ENCODE peak calls at places on chromosomes 5 and 9, in six cellular contexts. I, H, V, J, C and O are unnamed samples.

GRCh38 chr5:29114331-29114768 is 2076.0 kb upstream of the CDH9 start:
- DNase-seq in C (no peak), H (no peak), I (no peak), V (no peak), J (no peak), O (no peak)

GRCh38 chr9:91503650-91504007 is 80.0 kb upstream of the NFIL3 start:
- DNase-seq in I (no peak), H (no peak), C (no peak), V (no peak), J (no peak), O (no peak)

GRCh38 chr9:93191354-93191660 is 7.4 kb downstream of the WNK2 start:
- DNase-seq in V (no peak), H (no peak), C (no peak), J (no peak), I (no peak), O (no peak)

GRCh38 chr5:74670377-74671038 is 14.5 kb upstream of the HEXB start:
- DNase-seq in C (no peak), H (no peak), J (no peak), I (no peak), V (no peak), O (no peak)

GRCh38 chr9:23941051-23941450 is 115.0 kb upstream of the ELAVL2 start:
- DNase-seq in V (no peak), H (no peak), C (no peak), I (no peak), J (no peak), O (no peak)

GRCh38 chr9:134196911-134197310 is 32.5 kb upstream of the RNU6ATAC start:
- DNase-seq in H (no peak), I (no peak), V (no peak), J (no peak), C (no peak), O (no peak)

GRCh38 chr9:116549061-116549664 is 137.9 kb upstream of the TRIM32 start:
- DNase-seq in V (no peak), H (peak), I (peak), J (no peak), C (no peak), O (no peak)

GRCh38 chr5:16886366-16886736 is 49.7 kb downstream of the MYO10 start:
- DNase-seq in V (no peak), I (no peak), C (no peak), J (no peak), H (no peak), O (no peak)

GRCh38 chr5:95520176-95520575 is 34.6 kb downstream of the SKIC3 start:
- DNase-seq in J (no peak), C (no peak), H (no peak), I (no peak), V (no peak), O (no peak)

GRCh38 chr9:14238518-14238917 is 75.4 kb downstream of the NFIB start:
- DNase-seq in C (peak), I (no peak), V (no peak), J (no peak), H (peak), O (no peak)

GRCh38 chr5:154937718-154938466 is at the start of gene GEMIN5:
- DNase-seq in I (peak), C (peak), V (peak), J (peak), H (peak), O (peak)

GRCh38 chr5:79573983-79574890 is 38.0 kb upstream of the TENT2 start:
- DNase-seq in I (no peak), H (no peak), C (no peak), J (no peak), V (peak), O (no peak)

GRCh38 chr5:44506561-44506960 is 117.3 kb upstream of the FGF10 start:
- DNase-seq in H (no peak), I (no peak), J (no peak), V (no peak), C (peak), O (no peak)

GRCh38 chr5:96347502-96348292 is 85.4 kb downstream of the PCSK1 start:
- DNase-seq in I (no peak), C (no peak), V (no peak), J (no peak), H (no peak), O (no peak)

GRCh38 chr9:80090317-80090716 is 518.6 kb downstream of the TLE4 start:
- DNase-seq in V (no peak), C (no peak), H (no peak), I (no peak), J (no peak), O (no peak)

GRCh38 chr5:79486116-79486515 is 27.8 kb downstream of the HOMER1 start:
- DNase-seq in C (no peak), V (no peak), H (no peak), J (no peak), I (no peak), O (no peak)

GRCh38 chr9:35728041-35728971 is 3.7 kb downstream of the TLN1 start:
- DNase-seq in V (no peak), J (peak), C (peak), H (no peak), I (no peak), O (peak)

GRCh38 chr5:168877132-168877895 is 298.1 kb upstream of the PANK3 start:
- DNase-seq in V (no peak), J (no peak), C (peak), H (no peak), I (no peak), O (no peak)

GRCh38 chr5:66246621-66247020 is 102.5 kb downstream of the SREK1 start:
- DNase-seq in V (no peak), H (no peak), I (no peak), C (no peak), J (no peak), O (no peak)

GRCh38 chr9:34463098-34463900 is 4.7 kb downstream of the DNAI1 start:
- DNase-seq in J (no peak), V (no peak), C (no peak), H (peak), I (peak), O (no peak)

DNA sequence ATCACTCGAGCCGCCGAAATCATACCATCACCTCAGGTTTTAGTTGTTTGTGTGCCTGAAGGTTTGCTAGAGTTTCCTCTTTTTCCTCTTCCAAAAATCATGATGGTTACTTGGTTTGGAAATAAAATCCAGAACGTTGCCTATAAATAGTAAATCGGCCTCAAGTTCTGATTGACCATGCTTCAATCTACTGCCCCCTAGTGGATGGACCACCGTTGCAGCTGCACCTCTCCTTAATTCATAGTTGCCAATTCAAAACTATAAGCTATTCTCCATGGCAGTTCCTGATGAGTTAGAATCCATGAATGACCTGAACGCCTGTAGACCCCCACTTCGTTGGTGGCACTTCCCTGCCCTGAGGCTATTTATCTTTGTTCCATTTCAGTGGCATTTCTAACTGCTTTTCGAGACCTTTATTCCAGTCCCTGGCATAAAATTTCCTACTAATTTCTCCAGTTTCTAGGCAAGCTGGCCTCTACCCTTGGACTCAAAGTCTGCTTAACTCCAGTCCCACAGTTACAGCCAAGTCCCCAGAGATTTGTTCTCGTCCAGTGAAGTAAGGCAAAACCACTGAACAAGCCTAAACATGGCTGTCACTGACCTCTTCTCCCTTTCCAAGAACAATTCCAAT is 422.6 kb downstream of the EFNA5 start:
- DNase-seq in V (no peak), J (peak), I (peak), C (peak), H (peak), O (peak)
- TF ChIP-seq CTCF in V (peak), J (peak), I (peak), C (peak), H (peak), O (peak)

GRCh38 chr9:976805-977360 is 428 bp downstream of the DMRT3 start:
- DNase-seq in V (no peak), C (peak), I (no peak), H (peak), J (peak), O (peak)
- TF ChIP-seq CTCF in V (no peak), C (peak), I (no peak), H (peak), J (no peak), O (no peak)

DNA sequence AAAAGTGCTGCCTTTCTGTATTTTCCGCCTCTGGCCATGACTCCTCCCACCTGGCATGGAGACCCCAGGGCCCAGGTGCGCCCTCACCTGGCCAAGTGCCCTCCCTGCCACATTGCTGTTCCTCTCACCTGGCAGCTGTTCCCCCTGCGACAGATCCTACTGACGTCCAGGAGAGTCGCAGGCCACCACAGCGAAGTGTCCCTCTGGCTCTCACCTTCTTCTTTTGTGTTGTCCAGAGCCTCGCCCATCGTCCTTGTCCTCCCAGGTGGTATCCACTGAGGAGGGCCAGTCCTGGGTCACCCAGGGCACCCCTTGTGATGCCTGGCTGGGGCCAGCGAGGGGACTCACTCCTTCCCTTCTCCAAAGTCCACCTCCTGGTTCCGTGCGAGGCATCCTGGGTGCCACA is 2.6 kb downstream of the NKD2 start:
- DNase-seq in I (no peak), C (peak), V (no peak), J (peak), H (peak), O (peak)
- TF ChIP-seq CTCF in I (no peak), C (peak), V (peak), J (peak), H (peak), O (peak)

GRCh38 chr5:132776077-132776931 is 735 bp downstream of the SEPTIN8 start:
- DNase-seq in J (no peak), H (peak), V (no peak), I (no peak), C (peak), O (no peak)
- TF ChIP-seq CTCF in J (no peak), H (no peak), V (peak), I (no peak), C (peak), O (no peak)

DNA sequence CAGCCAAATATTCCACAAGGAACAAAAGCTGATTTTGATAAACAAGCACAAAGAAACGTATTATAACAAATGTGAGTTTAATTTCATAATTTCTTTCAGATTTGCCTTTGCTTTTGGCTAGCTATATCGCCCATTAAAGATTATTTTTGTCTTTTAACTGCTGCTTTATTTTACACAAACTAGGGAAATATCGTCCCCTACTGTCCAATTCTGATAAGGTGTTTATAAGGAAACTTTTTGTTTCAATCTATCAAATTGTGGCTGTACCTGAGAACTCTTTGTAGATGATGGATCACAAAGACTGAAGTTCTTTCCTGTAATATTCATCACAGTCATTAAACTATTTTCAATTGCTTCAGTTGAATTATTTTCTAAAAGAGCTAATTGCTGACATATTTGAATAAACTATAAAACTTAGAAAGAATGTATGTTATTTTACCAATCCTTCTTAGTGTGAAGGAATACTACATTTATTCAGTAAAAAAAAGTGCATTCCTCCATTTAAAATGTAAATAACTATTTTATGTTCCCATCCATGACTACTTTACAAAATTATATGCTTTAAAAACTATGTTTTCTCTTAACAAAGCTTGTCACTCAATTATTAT is 431.3 kb upstream of the ITGA1 start:
- DNase-seq in C (peak), V (no peak), J (no peak), H (no peak), I (no peak), O (no peak)
- TF ChIP-seq CTCF in C (peak), V (peak), J (peak), H (peak), I (peak), O (peak)

DNA sequence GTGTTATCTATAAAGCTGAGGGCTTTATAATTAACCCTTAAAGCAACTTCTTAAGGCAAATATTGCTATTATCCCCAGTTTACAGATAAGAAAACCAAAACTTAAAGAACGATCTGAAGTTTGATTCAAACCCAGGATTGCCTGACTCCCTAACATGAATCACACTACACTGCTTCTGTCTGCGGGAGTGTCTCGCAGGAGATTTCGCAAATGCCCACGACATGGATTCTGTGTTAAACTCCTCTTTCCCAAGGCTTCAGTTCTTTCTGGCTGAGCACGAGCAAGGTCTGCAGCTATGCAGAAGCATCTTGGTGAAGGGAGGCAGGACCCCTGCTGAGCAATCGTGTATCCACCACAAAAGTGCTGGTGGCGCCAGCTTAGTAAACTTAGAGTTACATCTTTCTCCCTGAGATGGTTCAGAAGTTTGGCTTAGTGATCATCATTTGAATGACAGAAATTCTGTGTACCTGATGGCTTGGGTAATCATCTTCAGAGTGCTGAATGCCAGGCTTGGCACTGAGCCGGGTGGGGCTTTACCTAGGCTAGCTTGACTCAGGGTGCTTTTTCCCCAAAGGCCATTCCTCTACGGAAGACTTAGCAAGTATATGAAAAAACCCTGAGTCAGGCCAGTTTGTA is 81.4 kb upstream of the PIK3R1 start:
- DNase-seq in V (no peak), I (no peak), J (no peak), H (no peak), C (peak), O (no peak)
- TF ChIP-seq CTCF in V (no peak), I (no peak), J (no peak), H (no peak), C (no peak), O (no peak)

DNA sequence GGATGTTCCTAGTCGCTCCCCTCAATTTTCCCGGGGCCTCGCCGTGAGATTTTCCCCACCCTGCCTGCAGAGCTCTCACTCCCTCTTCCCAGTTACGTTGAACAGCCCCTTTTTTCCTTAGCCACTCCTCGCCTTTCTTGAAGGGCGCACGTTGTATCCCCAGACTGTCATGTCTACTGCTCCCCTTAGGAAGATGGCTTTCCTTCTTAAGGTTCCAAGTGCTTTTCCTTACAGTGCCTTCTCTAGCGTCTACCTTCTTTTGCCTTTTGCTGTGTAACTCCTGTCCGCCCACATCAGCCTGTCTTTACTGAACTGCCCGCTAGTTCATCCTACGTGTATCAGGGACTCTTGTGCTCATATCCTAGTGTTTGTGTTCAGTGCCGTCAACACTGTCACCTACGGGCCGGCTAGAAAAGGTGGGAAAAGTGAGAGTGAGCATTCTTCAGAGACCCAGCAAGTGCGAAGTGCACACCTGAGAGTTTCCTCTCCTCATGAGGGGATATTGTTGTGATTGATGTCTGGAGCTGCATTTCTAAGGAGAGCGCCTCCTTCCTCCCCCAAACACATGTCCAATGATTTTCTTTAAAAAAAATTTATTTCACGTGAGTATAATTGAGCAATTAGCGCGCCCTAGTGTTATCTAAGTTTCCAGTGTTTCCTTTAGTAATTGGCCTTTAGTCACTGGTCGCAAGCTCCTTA is 764 bp downstream of the CAMLG start:
- DNase-seq in J (peak), C (peak), H (peak), I (peak), V (peak), O (peak)
- TF ChIP-seq CTCF in J (peak), C (no peak), H (peak), I (peak), V (no peak), O (peak)

GRCh38 chr5:177526791-177527190 is 10.0 kb upstream of the DDX41 start:
- DNase-seq in C (no peak), I (no peak), J (no peak), H (no peak), V (no peak), O (no peak)

GRCh38 chr5:177523711-177524538 is 7.2 kb upstream of the DDX41 start:
- DNase-seq in I (no peak), H (no peak), J (no peak), V (no peak), C (no peak), O (no peak)

GRCh38 chr5:177526191-177526590 is 9.4 kb upstream of the DDX41 start:
- DNase-seq in I (no peak), V (no peak), C (no peak), H (no peak), J (no peak), O (no peak)

GRCh38 chr5:177524941-177525655 is 8.3 kb upstream of the DDX41 start:
- DNase-seq in I (no peak), C (no peak), H (no peak), J (no peak), V (no peak), O (no peak)

DNA sequence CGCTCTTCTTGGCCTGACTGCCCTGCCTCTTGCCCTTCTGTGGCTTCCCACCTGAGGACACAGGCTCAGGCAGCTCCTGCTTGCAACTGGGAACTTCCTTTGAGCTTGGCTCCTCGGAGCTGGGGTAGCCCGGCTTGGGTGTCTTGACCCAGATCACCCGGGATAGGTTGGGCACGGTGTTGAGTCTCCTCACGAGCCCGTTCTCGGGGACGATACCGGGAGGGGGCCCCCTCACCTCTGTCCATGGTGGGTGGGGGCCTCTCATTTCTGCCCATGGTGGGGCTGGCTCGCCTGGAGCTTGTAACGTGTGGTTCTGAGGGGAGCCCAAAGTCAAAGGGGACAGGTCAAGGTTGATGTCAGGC is 7.8 kb upstream of the DDX41 start:
- DNase-seq in V (no peak), H (no peak), I (no peak), J (no peak), C (no peak), O (no peak)
- TF ChIP-seq CTCF in V (no peak), H (no peak), I (no peak), J (no peak), C (no peak), O (no peak)